ENCODE peak calls at places on chromosome 10, in ten cellular contexts. Z is fibroblast of the aortic adventitia, L is lower lobe of right lung, O is mammary epithelial cell, U is upper lobe of left lung, C is kidney, P is psoas muscle, J is heart right ventricle, A is glutamatergic neuron, X is sigmoid colon. K is an unnamed sample.

GRCh38 chr10:96044686-96045085 is 1.3 kb downstream of the CCNJ start:
- DNase-seq in Z (peak), L (no peak), O (peak), U (no peak), C (no peak), P (no peak), J (no peak), A (no peak), X (no peak), K (no peak)

GRCh38 chr10:62395892-62396291 is 21.7 kb downstream of the ZNF365 start:
- DNase-seq in Z (no peak), L (no peak), O (no peak), U (no peak), C (no peak), P (no peak), J (no peak), A (no peak), X (no peak), K (no peak)

GRCh38 chr10:55203319-55203718 is 402.3 kb upstream of the PCDH15 start:
- DNase-seq in Z (no peak), L (no peak), O (no peak), U (no peak), C (no peak), P (no peak), J (no peak), A (no peak), X (no peak), K (no peak)

GRCh38 chr10:21078410-21079329 is 181.6 kb upstream of the NEBL start:
- DNase-seq in Z (peak), L (peak), O (peak), U (peak), C (no peak), P (peak), J (peak), A (peak), X (peak), K (no peak)

GRCh38 chr10:62733654-62734293 is 70.7 kb upstream of the ADO start:
- DNase-seq in Z (no peak), L (no peak), O (peak), U (peak), C (no peak), P (no peak), J (peak), A (no peak), X (no peak), K (no peak)

GRCh38 chr10:123496336-123496735 is 169.8 kb upstream of the GPR26 start:
- DNase-seq in Z (peak), L (no peak), O (no peak), U (no peak), C (no peak), P (no peak), J (no peak), A (no peak), X (no peak), K (no peak)

GRCh38 chr10:72792288-72792687 is 100.3 kb downstream of the MCU start:
- DNase-seq in Z (no peak), L (no peak), O (no peak), U (no peak), C (no peak), P (no peak), J (no peak), A (no peak), X (no peak), K (no peak)

GRCh38 chr10:120456143-120456625 is 843 bp upstream of the PLPP4 start:
- DNase-seq in Z (no peak), L (no peak), O (no peak), U (no peak), C (no peak), P (no peak), J (no peak), A (no peak), X (no peak), K (no peak)

DNA sequence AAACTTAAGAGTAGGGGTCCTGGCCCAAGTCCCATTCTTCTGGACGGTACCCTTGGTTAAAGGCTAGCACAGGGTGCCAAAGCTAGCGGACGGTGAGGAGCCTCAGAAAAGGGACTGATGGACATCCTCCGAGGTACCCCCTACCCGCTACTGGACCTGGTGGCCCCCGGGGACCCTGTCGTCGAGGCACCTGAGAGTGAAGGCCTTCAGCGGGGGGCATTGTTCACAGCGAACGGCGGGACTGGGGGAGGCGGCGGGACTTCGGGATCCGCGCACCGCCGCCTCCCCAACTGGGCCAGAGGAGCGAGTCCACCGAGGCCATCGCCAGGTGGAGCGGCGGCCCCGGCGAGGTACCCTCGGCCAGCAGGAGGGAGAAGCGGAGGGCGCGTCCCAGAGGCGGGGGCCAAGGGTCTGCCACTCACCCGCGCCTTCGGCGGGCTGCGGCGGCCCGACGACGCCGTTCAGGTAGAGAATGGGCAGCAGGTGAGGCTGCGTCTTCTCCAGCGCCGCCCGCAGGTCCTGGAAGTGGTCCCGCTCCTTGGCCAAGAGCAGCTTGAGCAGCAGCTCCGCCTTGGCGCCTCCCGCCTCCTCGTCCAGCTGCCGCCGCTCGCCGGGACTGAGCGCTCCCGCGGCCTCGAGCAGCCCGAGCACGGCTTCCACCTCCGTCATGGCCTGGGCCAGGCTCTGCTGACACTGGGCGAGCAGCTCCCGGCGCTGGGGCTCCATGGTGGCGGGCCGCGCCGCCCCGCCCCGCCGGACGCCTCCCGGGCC is 575 bp downstream of the DLG5 start:
- DNase-seq in Z (no peak), L (peak), O (peak), U (peak), C (peak), P (peak), J (peak), A (peak), X (peak), K (peak)
- TF ChIP-seq CTCF in Z (no peak), L (no peak), O (peak), U (peak), C (no peak), P (no peak), J (no peak), A (no peak), X (no peak), K (no peak)

GRCh38 chr10:125700355-125700911 is 17.5 kb upstream of the TEX36 start:
- DNase-seq in Z (peak), L (no peak), O (no peak), U (no peak), C (no peak), P (no peak), J (no peak), A (no peak), X (no peak), K (no peak)
- TF ChIP-seq CTCF in Z (peak), L (no peak), O (peak), U (no peak), C (no peak), P (no peak), J (no peak), A (no peak), X (no peak), K (no peak)

DNA sequence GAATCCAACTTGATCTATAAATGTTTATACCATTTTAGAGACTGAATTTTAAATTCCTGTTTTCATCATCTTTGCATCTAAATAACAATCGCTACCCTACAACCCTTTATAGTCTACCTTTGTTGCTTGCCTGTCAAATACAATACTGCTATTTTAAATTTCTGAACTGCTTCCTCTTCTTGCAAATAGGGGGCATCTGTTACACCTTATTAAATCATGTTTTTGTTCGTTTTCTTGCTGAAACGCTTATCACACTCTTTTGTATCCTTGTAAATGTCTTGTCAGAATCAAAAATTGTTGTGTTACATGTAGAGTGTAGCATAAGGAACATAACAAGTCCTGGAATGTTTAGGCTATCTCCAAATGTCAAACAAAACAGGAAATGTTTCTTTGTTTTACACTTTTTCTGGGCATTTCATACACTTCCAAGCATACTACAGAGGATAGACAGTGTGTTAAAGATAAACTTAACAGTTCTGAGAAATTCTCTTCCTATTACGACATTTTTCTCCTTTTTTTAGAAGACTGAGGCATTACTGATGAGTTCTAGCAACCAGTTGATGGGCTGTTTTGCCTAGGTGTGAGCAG is 281.3 kb downstream of the GPR158 start:
- DNase-seq in Z (peak), L (no peak), O (no peak), U (no peak), C (no peak), P (no peak), J (no peak), A (no peak), X (no peak), K (no peak)
- TF ChIP-seq CTCF in Z (peak), L (no peak), O (no peak), U (no peak), C (no peak), P (no peak), J (no peak), A (no peak), X (no peak), K (no peak)

GRCh38 chr10:75269605-75270004 is 33.8 kb upstream of the COMTD1 start:
- DNase-seq in Z (no peak), L (no peak), O (no peak), U (no peak), C (no peak), P (no peak), J (no peak), A (no peak), X (no peak), K (no peak)

GRCh38 chr10:75266945-75267344 is 31.2 kb upstream of the COMTD1 start:
- DNase-seq in Z (no peak), L (no peak), O (no peak), U (no peak), C (no peak), P (no peak), J (no peak), A (no peak), X (no peak), K (no peak)

GRCh38 chr10:75276029-75276872 is 40.5 kb upstream of the COMTD1 start:
- DNase-seq in Z (no peak), L (peak), O (no peak), U (peak), C (no peak), P (no peak), J (peak), A (no peak), X (peak), K (no peak)

DNA sequence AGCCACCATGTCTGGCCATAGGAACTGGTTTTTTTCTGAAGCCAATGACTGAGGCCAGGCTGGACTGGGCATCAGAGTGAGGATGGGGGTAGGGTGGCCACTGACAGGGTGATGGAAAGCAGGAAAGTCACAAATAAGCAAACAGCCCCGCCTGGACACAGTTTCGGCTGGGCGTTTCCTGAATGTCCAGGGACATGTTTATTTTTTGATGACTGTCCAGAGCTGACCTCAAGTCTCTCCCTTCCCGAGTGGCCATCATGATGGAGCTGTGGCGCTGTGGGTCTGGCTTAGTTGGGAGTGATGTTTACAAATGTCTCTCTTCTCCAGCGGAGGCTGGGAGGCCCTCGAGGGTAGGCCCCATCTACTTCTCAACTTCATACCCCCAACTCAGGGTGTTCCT is 37.1 kb upstream of the COMTD1 start:
- DNase-seq in Z (no peak), L (no peak), O (no peak), U (peak), C (no peak), P (no peak), J (no peak), A (no peak), X (no peak), K (no peak)
- TF ChIP-seq CTCF in Z (no peak), L (no peak), O (no peak), U (no peak), C (no peak), P (no peak), J (no peak), A (no peak), X (no peak), K (no peak)

GRCh38 chr10:90293629-90294028 is 564.2 kb downstream of the HTR7 start:
- DNase-seq in Z (no peak), L (no peak), O (no peak), U (no peak), C (no peak), P (no peak), J (no peak), A (no peak), X (no peak), K (no peak)

GRCh38 chr10:90286406-90286805 is 571.4 kb downstream of the HTR7 start:
- DNase-seq in Z (no peak), L (no peak), O (no peak), U (no peak), C (no peak), P (no peak), J (no peak), A (no peak), X (no peak), K (no peak)

GRCh38 chr10:90289037-90289436 is 568.8 kb downstream of the HTR7 start:
- DNase-seq in Z (peak), L (no peak), O (peak), U (no peak), C (no peak), P (no peak), J (no peak), A (no peak), X (no peak), K (no peak)

GRCh38 chr10:90286941-90287340 is 570.9 kb downstream of the HTR7 start:
- DNase-seq in Z (no peak), L (no peak), O (no peak), U (no peak), C (no peak), P (no peak), J (no peak), A (no peak), X (no peak), K (no peak)

DNA sequence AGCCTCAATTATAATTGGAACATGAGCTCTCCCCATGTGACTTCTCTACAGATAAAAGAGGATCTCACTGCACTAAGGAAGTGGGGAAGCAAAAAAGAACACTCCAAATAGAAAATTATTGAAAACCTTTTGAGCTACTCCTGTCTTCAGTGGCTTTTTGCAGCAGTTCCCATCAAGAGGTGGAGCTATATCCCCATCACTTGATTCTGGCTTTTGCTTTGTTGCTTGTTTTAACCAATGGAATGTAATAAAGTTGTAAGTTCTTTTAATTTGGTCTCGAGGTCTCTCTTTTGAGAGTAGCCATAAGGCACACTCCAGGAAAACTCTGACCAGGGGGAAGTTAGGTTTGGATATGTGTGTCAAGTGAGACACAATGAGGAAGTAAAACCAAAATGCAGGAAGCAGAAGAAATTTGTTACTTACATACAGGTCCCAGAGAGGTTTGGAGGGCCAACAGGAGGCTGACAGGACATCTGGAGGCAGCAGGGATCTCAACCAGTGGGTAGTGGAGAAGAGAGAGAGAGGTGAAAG is 569.4 kb downstream of the HTR7 start:
- DNase-seq in Z (peak), L (no peak), O (peak), U (no peak), C (no peak), P (no peak), J (no peak), A (no peak), X (no peak), K (no peak)
- TF ChIP-seq CTCF in Z (peak), L (no peak), O (peak), U (no peak), C (no peak), P (no peak), J (peak), A (no peak), X (no peak), K (no peak)

GRCh38 chr10:90658791-90659190 is 199.0 kb downstream of the HTR7 start:
- DNase-seq in Z (no peak), L (no peak), O (no peak), U (no peak), C (no peak), P (no peak), J (no peak), A (no peak), X (no peak), K (no peak)
- TF ChIP-seq CTCF in Z (peak), L (no peak), O (peak), U (no peak), C (no peak), P (no peak), J (no peak), A (no peak), X (no peak), K (no peak)

DNA sequence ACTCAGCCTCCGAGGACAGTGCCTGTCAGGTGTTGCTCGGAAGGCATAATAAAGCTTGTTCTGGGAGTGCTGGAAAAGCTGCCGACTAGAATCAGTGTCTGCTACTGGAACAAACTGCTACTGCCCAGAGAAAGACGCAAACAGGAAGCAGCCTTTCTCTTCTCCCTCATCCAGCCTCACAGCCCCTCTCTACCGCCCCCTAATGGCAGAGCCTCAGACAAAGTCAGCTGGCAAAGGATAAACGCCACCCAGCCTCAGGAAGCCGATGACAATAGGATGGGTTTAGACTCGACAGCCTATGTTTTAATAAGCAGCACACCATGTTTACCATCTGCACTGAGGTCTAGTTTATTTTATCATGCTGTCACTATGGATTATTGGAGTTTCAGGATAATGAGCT is 169.5 kb upstream of the LYZL1 start:
- DNase-seq in Z (no peak), L (peak), O (no peak), U (no peak), C (no peak), P (no peak), J (no peak), A (peak), X (no peak), K (no peak)
- TF ChIP-seq CTCF in Z (peak), L (peak), O (peak), U (peak), C (peak), P (peak), J (peak), A (peak), X (no peak), K (peak)

GRCh38 chr10:127736915-127737562 is at the start of gene FOXI2:
- DNase-seq in Z (no peak), L (no peak), O (no peak), U (no peak), C (peak), P (no peak), J (no peak), A (peak), X (no peak), K (no peak)

GRCh38 chr10:127736222-127736914 is 617 bp upstream of the FOXI2 start:
- DNase-seq in Z (no peak), L (no peak), O (no peak), U (no peak), C (peak), P (no peak), J (no peak), A (peak), X (no peak), K (no peak)

GRCh38 chr10:127735156-127735555 is 1.8 kb upstream of the FOXI2 start:
- DNase-seq in Z (no peak), L (no peak), O (no peak), U (no peak), C (no peak), P (no peak), J (no peak), A (no peak), X (no peak), K (no peak)

GRCh38 chr10:127735723-127736221 is 1.2 kb upstream of the FOXI2 start:
- DNase-seq in Z (no peak), L (no peak), O (no peak), U (no peak), C (no peak), P (no peak), J (no peak), A (no peak), X (no peak), K (no peak)

GRCh38 chr10:127734753-127735152 is 2.2 kb upstream of the FOXI2 start:
- DNase-seq in Z (no peak), L (no peak), O (no peak), U (no peak), C (no peak), P (no peak), J (no peak), A (no peak), X (no peak), K (no peak)
- TF ChIP-seq CTCF in Z (no peak), L (no peak), O (no peak), U (no peak), C (no peak), P (no peak), J (no peak), A (no peak), X (no peak), K (no peak)

GRCh38 chr10:71246591-71247143 is 34.3 kb downstream of the UNC5B start:
- DNase-seq in Z (no peak), L (no peak), O (peak), U (peak), C (peak), P (no peak), J (no peak), A (no peak), X (peak), K (no peak)
- TF ChIP-seq CTCF in Z (no peak), L (no peak), O (no peak), U (no peak), C (no peak), P (no peak), J (no peak), A (no peak), X (no peak), K (no peak)